ENCODE peak calls at places on chromosomes 16 and 17, in nine cellular contexts. H, B, A, L, W, P, D, O and F are unnamed samples.

GRCh38 chr16:1530883-1531637 is 2.4 kb upstream of the TMEM204 start:
- DNase-seq in A (no peak), B (no peak), W (no peak), L (peak), P (peak), O (peak), H (no peak), D (no peak), F (no peak)

GRCh38 chr17:74862108-74862901 is 2.6 kb upstream of the GRIN2C start:
- DNase-seq in D (no peak), O (no peak), A (peak), P (peak), H (peak), B (no peak), W (peak), L (peak), F (peak)

GRCh38 chr17:55903028-55903690 is 152.3 kb downstream of the PCTP start:
- DNase-seq in B (no peak), H (no peak), P (no peak), A (no peak), L (no peak), O (no peak), W (no peak), D (no peak), F (no peak)

GRCh38 chr17:82016061-82016874 is 6.4 kb downstream of the CENPX start:
- DNase-seq in L (no peak), H (no peak), P (no peak), W (no peak), A (no peak), B (no peak), O (no peak), D (no peak), F (no peak)

GRCh38 chr16:51035711-51036110 is 115.4 kb downstream of the SALL1 start:
- DNase-seq in H (no peak), D (no peak), B (no peak), P (no peak), L (no peak), W (no peak), O (no peak), A (no peak), F (no peak)

GRCh38 chr16:3879887-3880564 is 487 bp downstream of the CREBBP start:
- DNase-seq in W (peak), O (peak), H (peak), A (peak), L (peak), P (peak), D (no peak), B (no peak), F (peak)

GRCh38 chr17:2453865-2454264 is 53.0 kb upstream of the MNT start:
- DNase-seq in O (no peak), W (peak), P (no peak), L (no peak), H (no peak), B (no peak), A (no peak), D (no peak), F (no peak)

GRCh38 chr16:77213542-77214108 is 14.4 kb downstream of the SYCE1L start:
- DNase-seq in A (no peak), P (no peak), W (no peak), O (peak), H (peak), L (no peak), B (peak), D (peak), F (no peak)

GRCh38 chr16:23679274-23679985 is 741 bp downstream of the PLK1 start:
- DNase-seq in D (peak), O (no peak), P (no peak), W (peak), H (peak), L (peak), A (no peak), B (no peak), F (peak)

GRCh38 chr16:87165885-87166284 is 151.3 kb downstream of the C16orf95 start:
- DNase-seq in P (peak), W (no peak), O (no peak), L (no peak), D (no peak), B (no peak), A (no peak), H (no peak), F (no peak)

GRCh38 chr16:80231118-80231515 is 309.7 kb upstream of the DYNLRB2 start:
- DNase-seq in B (no peak), H (peak), D (peak), P (no peak), O (peak), W (no peak), L (no peak), A (no peak), F (no peak)

GRCh38 chr16:85061566-85061965 is 34.0 kb downstream of the KIAA0513 start:
- DNase-seq in O (no peak), L (peak), W (no peak), A (no peak), P (peak), B (no peak), H (no peak), D (no peak), F (no peak)

GRCh38 chr17:8315740-8316217 is 5.7 kb downstream of the ARHGEF15 start:
- DNase-seq in P (no peak), A (no peak), B (no peak), W (no peak), O (no peak), H (no peak), D (no peak), L (no peak), F (no peak)

GRCh38 chr16:425082-425718 is at the start of gene RAB11FIP3:
- DNase-seq in B (peak), P (peak), A (peak), D (peak), H (peak), L (peak), O (peak), W (peak), F (peak)
- TF ChIP-seq CTCF in B (no peak), P (peak), A (no peak), D (peak), H (peak), L (peak), O (peak), W (no peak), F (peak)

DNA sequence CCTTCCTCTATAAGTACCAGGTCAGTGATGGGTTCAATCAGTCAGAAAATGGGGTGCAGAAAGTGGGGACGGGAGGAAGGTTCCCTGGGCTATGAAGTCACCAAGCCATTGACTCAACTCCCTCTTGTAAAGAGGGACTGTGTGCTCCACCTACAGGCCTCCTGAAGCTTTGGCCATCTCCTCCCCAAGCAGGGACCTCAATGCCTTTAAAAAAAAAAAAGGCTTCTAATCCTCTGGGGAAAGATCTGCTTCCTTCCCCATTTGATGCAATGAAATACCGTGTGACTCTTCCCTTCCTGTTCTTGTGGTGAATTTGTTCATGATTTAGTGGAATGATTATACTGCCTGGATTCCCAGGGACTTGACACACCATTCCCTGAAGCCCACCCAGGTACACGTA is 30.8 kb downstream of the VWA3A start:
- DNase-seq in H (no peak), A (no peak), B (peak), P (peak), W (no peak), O (no peak), D (peak), L (no peak), F (no peak)
- TF ChIP-seq CTCF in H (no peak), A (no peak), B (peak), P (no peak), W (no peak), O (peak), D (peak), L (no peak), F (no peak)

GRCh38 chr17:30957741-30958140 is 13.1 kb upstream of the RNF135 start:
- DNase-seq in D (no peak), O (no peak), W (no peak), L (no peak), P (peak), B (no peak), H (no peak), A (no peak), F (no peak)

GRCh38 chr17:30952645-30953393 is 18.0 kb upstream of the RNF135 start:
- DNase-seq in H (no peak), B (no peak), D (no peak), W (no peak), A (no peak), O (no peak), P (no peak), L (no peak), F (no peak)

GRCh38 chr17:30954046-30954805 is 16.6 kb upstream of the RNF135 start:
- DNase-seq in O (no peak), D (no peak), L (no peak), B (no peak), W (no peak), H (no peak), P (no peak), A (no peak), F (no peak)

GRCh38 chr17:30958187-30958586 is 12.7 kb upstream of the RNF135 start:
- DNase-seq in B (no peak), O (no peak), A (no peak), W (no peak), H (no peak), L (peak), P (peak), D (no peak), F (no peak)

GRCh38 chr17:30956764-30957374 is 14.0 kb upstream of the RNF135 start:
- DNase-seq in B (no peak), D (no peak), P (no peak), L (no peak), W (no peak), O (no peak), H (peak), A (no peak), F (no peak)
- TF ChIP-seq CTCF in B (no peak), D (no peak), P (no peak), L (no peak), W (no peak), O (no peak), H (peak), A (no peak), F (no peak)

GRCh38 chr17:63082952-63083351 is 116.9 kb downstream of the TANC2 start:
- DNase-seq in P (no peak), H (peak), O (peak), B (no peak), D (peak), L (no peak), W (no peak), A (no peak), F (no peak)

GRCh38 chr17:63082273-63082861 is 116.3 kb downstream of the TANC2 start:
- DNase-seq in L (no peak), D (no peak), O (peak), A (no peak), B (no peak), H (peak), P (no peak), W (no peak), F (no peak)

GRCh38 chr17:63086483-63087185 is 120.6 kb downstream of the TANC2 start:
- DNase-seq in P (no peak), W (no peak), O (no peak), B (no peak), L (no peak), A (no peak), D (peak), H (peak), F (no peak)
- TF ChIP-seq CTCF in P (no peak), W (no peak), O (no peak), B (no peak), L (no peak), A (no peak), D (no peak), H (no peak), F (no peak)

DNA sequence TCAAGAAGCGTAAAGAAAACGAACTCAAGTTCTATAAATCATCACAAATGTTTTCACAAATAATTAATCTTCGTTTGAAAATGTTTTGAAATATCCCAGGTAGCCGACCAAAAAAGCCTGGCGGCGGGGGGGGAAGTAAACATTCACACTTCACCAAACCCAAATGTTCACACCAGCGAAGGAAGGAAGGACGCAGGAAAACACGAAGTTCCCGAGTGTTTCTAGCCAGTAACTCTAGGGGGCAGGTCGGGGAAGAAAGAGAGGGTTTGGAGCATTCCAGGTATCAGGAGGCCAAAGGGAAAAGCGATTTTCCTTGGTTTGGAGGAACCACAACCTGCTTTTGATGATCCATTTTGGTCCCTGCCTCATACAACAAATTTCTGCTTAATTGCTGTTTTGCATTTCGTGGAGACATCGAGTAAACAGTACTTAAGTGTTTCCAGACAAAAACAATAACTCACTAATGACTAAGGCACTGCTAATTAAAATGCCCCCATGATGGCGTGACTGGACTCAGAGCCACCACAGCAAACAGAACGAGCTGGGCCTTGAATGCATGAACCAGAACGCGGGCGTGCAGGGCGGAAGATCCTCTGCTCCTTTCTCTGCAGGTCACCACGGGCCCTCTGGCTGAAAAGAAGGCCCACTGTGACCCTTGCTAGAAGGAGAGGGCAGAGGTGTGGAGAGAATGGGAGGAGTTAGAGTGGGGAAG is 16.6 kb downstream of the ZFHX3 start:
- DNase-seq in L (no peak), H (no peak), O (peak), A (no peak), W (no peak), P (peak), D (no peak), B (no peak), F (no peak)
- TF ChIP-seq CTCF in L (peak), H (peak), O (peak), A (peak), W (no peak), P (no peak), D (no peak), B (no peak), F (no peak)

GRCh38 chr17:5651348-5651747 is 67.0 kb upstream of the NLRP1 start:
- DNase-seq in H (no peak), L (no peak), B (no peak), P (peak), A (no peak), O (no peak), D (no peak), W (no peak), F (no peak)
- TF ChIP-seq CTCF in H (no peak), L (no peak), B (no peak), P (no peak), A (no peak), O (no peak), D (no peak), W (no peak), F (no peak)

GRCh38 chr16:86121611-86122010 is 222.6 kb downstream of the IRF8 start:
- DNase-seq in D (no peak), H (no peak), L (no peak), P (no peak), B (no peak), O (no peak), A (no peak), W (no peak), F (no peak)

GRCh38 chr16:86120982-86121242 is 221.9 kb downstream of the IRF8 start:
- DNase-seq in P (no peak), W (no peak), D (no peak), B (no peak), H (no peak), A (no peak), L (no peak), O (no peak), F (no peak)

GRCh38 chr16:86126891-86127290 is 227.9 kb downstream of the IRF8 start:
- DNase-seq in D (no peak), H (no peak), L (no peak), P (no peak), W (no peak), A (no peak), O (no peak), B (no peak), F (no peak)

GRCh38 chr16:86120201-86120981 is 221.4 kb downstream of the IRF8 start:
- DNase-seq in L (no peak), P (peak), W (no peak), H (no peak), O (no peak), D (no peak), A (no peak), B (no peak), F (no peak)

GRCh38 chr16:86122681-86123342 is 223.8 kb downstream of the IRF8 start:
- DNase-seq in P (no peak), B (no peak), O (no peak), A (no peak), L (no peak), H (no peak), D (no peak), W (no peak), F (no peak)
- TF ChIP-seq CTCF in P (no peak), B (no peak), O (no peak), A (no peak), L (no peak), H (no peak), D (no peak), W (no peak), F (no peak)

GRCh38 chr16:68083239-68083781 is 1.9 kb upstream of the NFATC3 start:
- DNase-seq in O (no peak), P (no peak), A (no peak), H (no peak), B (no peak), L (no peak), W (no peak), D (no peak), F (no peak)

GRCh38 chr16:68086336-68086821 is 1.2 kb downstream of the NFATC3 start:
- DNase-seq in P (no peak), O (peak), L (no peak), D (peak), W (no peak), H (peak), B (no peak), A (no peak), F (no peak)

GRCh38 chr16:68085259-68086071 is at the start of gene NFATC3:
- DNase-seq in B (peak), W (peak), D (peak), H (peak), P (peak), O (peak), A (peak), L (peak), F (peak)

GRCh38 chr16:68083861-68084503 is 1.2 kb upstream of the NFATC3 start:
- DNase-seq in W (no peak), P (no peak), L (no peak), H (no peak), O (peak), A (peak), B (no peak), D (no peak), F (no peak)

GRCh38 chr16:68084504-68085258 is 489 bp upstream of the NFATC3 start:
- DNase-seq in P (peak), H (peak), B (no peak), W (peak), D (peak), A (peak), O (peak), L (peak), F (peak)
- TF ChIP-seq CTCF in P (peak), H (no peak), B (no peak), W (peak), D (no peak), A (no peak), O (no peak), L (no peak), F (peak)